ENCODE peak calls at places on chromosomes 13 and 19, in nine cellular contexts. One of them, this sample, is unnamed.

GRCh38 chr19:29268103-29268502 is 55.2 kb upstream of the UQCRFS1 start:
- DNase-seq in lower leg skin: no peak
- DNase-seq in endodermal cell: peak; percentile 55
- DNase-seq in OCI-LY7: no peak
- DNase-seq in tibial nerve: no peak
- DNase-seq in COR-L47: no peak
- DNase-seq in left lung: no peak
- DNase-seq in AG10803: no peak
- DNase-seq in iPS DF 19.7: no peak
- DNase-seq in this sample: no peak

GRCh38 chr13:47831265-47831664 is 169.8 kb downstream of the SUCLA2 start:
- DNase-seq in tibial nerve: no peak
- DNase-seq in AG10803: peak; percentile 55
- DNase-seq in lower leg skin: no peak
- DNase-seq in OCI-LY7: no peak
- DNase-seq in left lung: no peak
- DNase-seq in COR-L47: no peak
- DNase-seq in iPS DF 19.7: no peak
- DNase-seq in endodermal cell: no peak
- DNase-seq in this sample: no peak

GRCh38 chr13:59360916-59361315 is 802.8 kb downstream of the DIAPH3 start:
- DNase-seq in OCI-LY7: no peak
- DNase-seq in tibial nerve: no peak
- DNase-seq in COR-L47: no peak
- DNase-seq in left lung: no peak
- DNase-seq in lower leg skin: no peak
- DNase-seq in endodermal cell: no peak
- DNase-seq in iPS DF 19.7: no peak
- DNase-seq in AG10803: no peak
- DNase-seq in this sample: no peak

GRCh38 chr19:52370341-52370710 is 603 bp downstream of the ZNF880 start:
- DNase-seq in lower leg skin: no peak
- DNase-seq in AG10803: no peak
- DNase-seq in OCI-LY7: no peak
- DNase-seq in iPS DF 19.7: no peak
- DNase-seq in endodermal cell: no peak
- DNase-seq in tibial nerve: no peak
- DNase-seq in left lung: no peak
- DNase-seq in COR-L47: no peak
- DNase-seq in this sample: no peak

GRCh38 chr13:91155512-91156114 is 191.9 kb upstream of the MIR17HG start:
- DNase-seq in left lung: no peak
- DNase-seq in OCI-LY7: no peak
- DNase-seq in endodermal cell: peak; percentile 48
- DNase-seq in AG10803: no peak
- DNase-seq in tibial nerve: no peak
- DNase-seq in iPS DF 19.7: no peak
- DNase-seq in lower leg skin: no peak
- DNase-seq in COR-L47: no peak
- DNase-seq in this sample: no peak

GRCh38 chr13:109146912-109147624 is 517.7 kb downstream of the MYO16 start:
- DNase-seq in tibial nerve: no peak
- DNase-seq in COR-L47: no peak
- DNase-seq in OCI-LY7: no peak
- DNase-seq in AG10803: peak; percentile 90
- DNase-seq in endodermal cell: no peak
- DNase-seq in lower leg skin: no peak
- DNase-seq in left lung: no peak
- DNase-seq in iPS DF 19.7: no peak
- DNase-seq in this sample: no peak

GRCh38 chr19:28468701-28469459 is 744.1 kb downstream of the UQCRFS1 start:
- DNase-seq in COR-L47: no peak
- DNase-seq in lower leg skin: no peak
- DNase-seq in iPS DF 19.7: no peak
- DNase-seq in left lung: peak; percentile 83
- DNase-seq in endodermal cell: peak; percentile 82
- DNase-seq in AG10803: peak; percentile 49
- DNase-seq in OCI-LY7: peak; percentile 33
- DNase-seq in tibial nerve: no peak
- DNase-seq in this sample: peak; percentile 75

GRCh38 chr13:30346789-30347167 is 39.4 kb upstream of the KATNAL1 start:
- DNase-seq in lower leg skin: no peak
- DNase-seq in endodermal cell: no peak
- DNase-seq in left lung: no peak
- DNase-seq in COR-L47: no peak
- DNase-seq in OCI-LY7: no peak
- DNase-seq in tibial nerve: no peak
- DNase-seq in AG10803: no peak
- DNase-seq in iPS DF 19.7: no peak
- DNase-seq in this sample: no peak

GRCh38 chr13:105599477-105600037 is 935.9 kb downstream of the EFNB2 start:
- DNase-seq in tibial nerve: no peak
- DNase-seq in endodermal cell: no peak
- DNase-seq in left lung: no peak
- DNase-seq in AG10803: no peak
- DNase-seq in lower leg skin: no peak
- DNase-seq in COR-L47: no peak
- DNase-seq in iPS DF 19.7: no peak
- DNase-seq in OCI-LY7: no peak
- DNase-seq in this sample: no peak

GRCh38 chr19:8321067-8321759 is at the start of the genes NDUFA7 and RPS28:
- DNase-seq in iPS DF 19.7: no peak
- DNase-seq in AG10803: peak; percentile 94
- DNase-seq in lower leg skin: peak; percentile 100
- DNase-seq in left lung: peak; percentile 98
- DNase-seq in endodermal cell: peak; percentile 98
- DNase-seq in tibial nerve: peak; percentile 95
- DNase-seq in COR-L47: peak; percentile 95
- DNase-seq in OCI-LY7: peak; percentile 98
- DNase-seq in this sample: peak; percentile 98

GRCh38 chr13:65456150-65456912 is 1773.8 kb downstream of the PCDH9 start:
- DNase-seq in OCI-LY7: no peak
- DNase-seq in iPS DF 19.7: no peak
- DNase-seq in lower leg skin: no peak
- DNase-seq in COR-L47: peak; percentile 15
- DNase-seq in left lung: no peak
- DNase-seq in tibial nerve: no peak
- DNase-seq in AG10803: no peak
- DNase-seq in endodermal cell: no peak
- DNase-seq in this sample: no peak

GRCh38 chr13:39263033-39263432 is 224.8 kb downstream of the NHLRC3 start:
- DNase-seq in OCI-LY7: peak; percentile 44
- DNase-seq in iPS DF 19.7: peak; percentile 7
- DNase-seq in COR-L47: peak; percentile 64
- DNase-seq in tibial nerve: peak; percentile 43
- DNase-seq in lower leg skin: no peak
- DNase-seq in endodermal cell: peak; percentile 86
- DNase-seq in AG10803: peak; percentile 17
- DNase-seq in left lung: no peak
- DNase-seq in this sample: peak; percentile 9

This sample was measured in transverse colon.